ENCODE peak calls at places on chromosomes 2 and 18, in four cellular contexts. One of them, this sample, is unnamed. For H3K9me1, the result is how much of the 10 kb centered on the place peaks cover.

GRCh38 chr2:45946023-45946422 is 294.5 kb downstream of the PRKCE start:
- DNase-seq in keratinocyte: peak
- DNase-seq in IMR-90: peak
- DNase-seq in K562: no peak
- DNase-seq in this sample: no peak

GRCh38 chr18:42781298-42781815 is 334.1 kb downstream of the RIT2 start:
- DNase-seq in IMR-90: no peak
- DNase-seq in K562: no peak
- DNase-seq in keratinocyte: no peak
- DNase-seq in this sample: no peak

GRCh38 chr18:48887905-48888531 is 62.7 kb downstream of the SMAD7 start:
- DNase-seq in K562: no peak
- DNase-seq in IMR-90: no peak
- DNase-seq in keratinocyte: no peak
- DNase-seq in this sample: peak

GRCh38 chr18:49175071-49175470 is 224.3 kb upstream of the SMAD7 start:
- DNase-seq in IMR-90: no peak
- DNase-seq in keratinocyte: no peak
- DNase-seq in K562: no peak
- DNase-seq in this sample: no peak

GRCh38 chr2:149050188-149050587 is 11.7 kb downstream of the LYPD6B start:
- DNase-seq in K562: no peak
- DNase-seq in keratinocyte: no peak
- DNase-seq in IMR-90: peak
- DNase-seq in this sample: no peak

GRCh38 chr2:120491111-120491625 is 145.2 kb downstream of the INHBB start:
- DNase-seq in K562: no peak
- DNase-seq in keratinocyte: no peak
- DNase-seq in IMR-90: no peak
- DNase-seq in this sample: no peak

GRCh38 chr2:215652432-215652831 is 216.6 kb upstream of the FN1 start:
- DNase-seq in IMR-90: peak
- DNase-seq in keratinocyte: no peak
- DNase-seq in K562: no peak
- DNase-seq in this sample: no peak

GRCh38 chr2:84288335-84288734 is 170.7 kb downstream of the SUCLG1 start:
- DNase-seq in K562: no peak
- DNase-seq in IMR-90: no peak
- DNase-seq in keratinocyte: no peak
- DNase-seq in this sample: no peak

GRCh38 chr18:26535630-26536029 is 12.7 kb downstream of the KCTD1 start:
- DNase-seq in IMR-90: no peak
- DNase-seq in K562: no peak
- DNase-seq in keratinocyte: no peak
- DNase-seq in this sample: no peak

GRCh38 chr2:11647834-11648600 is 22.0 kb downstream of the NTSR2 start:
- DNase-seq in keratinocyte: no peak
- DNase-seq in IMR-90: no peak
- DNase-seq in K562: no peak
- DNase-seq in this sample: peak
- TF ChIP-seq CTCF in keratinocyte: no peak
- TF ChIP-seq CTCF in IMR-90: peak
- TF ChIP-seq CTCF in K562: peak
- TF ChIP-seq CTCF in this sample: peak

GRCh38 chr2:24925815-24926214 is 5.8 kb upstream of the ADCY3 start:
- DNase-seq in K562: no peak
- DNase-seq in keratinocyte: no peak
- DNase-seq in IMR-90: no peak
- DNase-seq in this sample: no peak

GRCh38 chr2:24924732-24925131 is 4.7 kb upstream of the ADCY3 start:
- DNase-seq in keratinocyte: no peak
- DNase-seq in IMR-90: no peak
- DNase-seq in K562: no peak
- DNase-seq in this sample: no peak

GRCh38 chr2:24928036-24928435 is 8.0 kb upstream of the ADCY3 start:
- DNase-seq in keratinocyte: no peak
- DNase-seq in K562: no peak
- DNase-seq in IMR-90: no peak
- DNase-seq in this sample: no peak

GRCh38 chr2:24926602-24927252 is 6.7 kb upstream of the ADCY3 start:
- DNase-seq in keratinocyte: peak
- DNase-seq in K562: no peak
- DNase-seq in IMR-90: no peak
- DNase-seq in this sample: no peak

GRCh38 chr2:24926220-24926601 is 6.2 kb upstream of the ADCY3 start:
- DNase-seq in keratinocyte: no peak
- DNase-seq in K562: no peak
- DNase-seq in IMR-90: no peak
- DNase-seq in this sample: no peak
- H2AFZ ChIP-seq in keratinocyte: peak
- H2AFZ ChIP-seq in K562: peak
- H2AFZ ChIP-seq in IMR-90: peak
- H2AFZ ChIP-seq in this sample: peak

DNA sequence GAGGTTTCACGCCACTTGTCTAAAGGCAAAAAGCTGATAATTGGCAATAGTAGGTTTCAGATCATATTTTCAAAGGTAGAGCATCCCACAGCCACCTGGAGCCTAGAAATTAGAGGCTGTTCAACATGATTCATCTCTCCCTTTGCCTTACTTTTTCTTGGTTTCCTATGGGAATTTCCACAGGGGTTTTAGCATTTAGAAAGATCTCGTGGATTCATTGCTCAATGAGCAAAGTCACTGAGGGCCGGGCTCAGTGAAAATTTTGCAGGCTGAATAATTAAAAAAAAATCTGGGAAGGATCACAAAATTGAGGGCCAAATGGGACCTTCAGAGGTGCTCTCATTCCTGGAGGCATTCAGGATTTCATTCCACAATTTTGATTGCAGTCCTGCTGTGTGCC is 137.1 kb downstream of the VAPA start:
- DNase-seq in K562: no peak
- DNase-seq in IMR-90: peak
- DNase-seq in keratinocyte: no peak
- DNase-seq in this sample: no peak
- H3K9me1 ChIP-seq in K562: under half
- H3K9me1 ChIP-seq in IMR-90: under half
- H3K9me1 ChIP-seq in keratinocyte: under half
- H3K9me1 ChIP-seq in this sample: under half

GRCh38 chr2:65031341-65032015 is 24.7 kb upstream of the CEP68 start:
- DNase-seq in K562: no peak
- DNase-seq in keratinocyte: no peak
- DNase-seq in IMR-90: no peak
- DNase-seq in this sample: peak

GRCh38 chr2:65035544-65035943 is 20.7 kb upstream of the CEP68 start:
- DNase-seq in K562: no peak
- DNase-seq in keratinocyte: no peak
- DNase-seq in IMR-90: no peak
- DNase-seq in this sample: peak

GRCh38 chr2:65032016-65032975 is 23.9 kb upstream of the CEP68 start:
- DNase-seq in keratinocyte: no peak
- DNase-seq in IMR-90: no peak
- DNase-seq in K562: no peak
- DNase-seq in this sample: no peak

GRCh38 chr2:65030933-65031332 is 25.3 kb upstream of the CEP68 start:
- DNase-seq in K562: no peak
- DNase-seq in keratinocyte: no peak
- DNase-seq in IMR-90: no peak
- DNase-seq in this sample: no peak

GRCh38 chr2:65033178-65033577 is 23.0 kb upstream of the CEP68 start:
- DNase-seq in IMR-90: no peak
- DNase-seq in keratinocyte: no peak
- DNase-seq in K562: peak
- DNase-seq in this sample: peak
- TF ChIP-seq CTCF in IMR-90: peak
- TF ChIP-seq CTCF in keratinocyte: no peak
- TF ChIP-seq CTCF in K562: peak
- TF ChIP-seq CTCF in this sample: no peak

This sample was measured in endothelial cell of umbilical vein.